ENCODE peak calls at places on chromosomes 6 and 20, in seven cellular contexts. E is cardiac muscle cell, H is left ventricle myocardium inferior, Y is A549, W is testis, Z is lower lobe of right lung, M is psoas muscle. T is an unnamed sample. For H3K4me1, the result is how much of the 10 kb centered on the place peaks cover.

GRCh38 chr6:34696739-34697543 is at the start of gene ILRUN:
- DNase-seq in E (peak), H (peak), Y (peak), W (peak), Z (peak), M (peak), T (peak)

GRCh38 chr20:57055345-57055744 is 211.1 kb downstream of the BMP7 start:
- DNase-seq in E (no peak), H (no peak), Y (no peak), W (no peak), Z (no peak), M (no peak), T (no peak)

GRCh38 chr6:34531580-34532201 is 24.4 kb downstream of the SPDEF start:
- DNase-seq in E (peak), H (peak), Y (no peak), W (peak), Z (no peak), M (peak), T (peak)

GRCh38 chr20:37911838-37912273 is 8.9 kb downstream of the VSTM2L start:
- DNase-seq in E (no peak), H (peak), Y (no peak), W (peak), Z (no peak), M (peak), T (no peak)

GRCh38 chr20:57656821-57657536 is 36.8 kb upstream of the ZBP1 start:
- DNase-seq in E (no peak), H (peak), Y (no peak), W (peak), Z (peak), M (peak), T (peak)

GRCh38 chr20:13839421-13840092 is 54.7 kb downstream of the NDUFAF5 start:
- DNase-seq in E (no peak), H (no peak), Y (no peak), W (no peak), Z (no peak), M (no peak), T (no peak)

GRCh38 chr6:34587325-34587724 is 31.2 kb upstream of the SPDEF start:
- DNase-seq in E (no peak), H (no peak), Y (no peak), W (no peak), Z (no peak), M (no peak), T (no peak)

GRCh38 chr6:3808189-3808588 is 41.0 kb upstream of the FAM50B start:
- DNase-seq in E (no peak), H (no peak), Y (no peak), W (no peak), Z (no peak), M (no peak), T (no peak)

GRCh38 chr6:16929814-16930213 is 168.6 kb upstream of the ATXN1 start:
- DNase-seq in E (no peak), H (no peak), Y (no peak), W (no peak), Z (no peak), M (no peak), T (no peak)

GRCh38 chr6:83708970-83709747 is at the start of gene SNAP91:
- DNase-seq in E (peak), H (no peak), Y (no peak), W (peak), Z (peak), M (no peak), T (peak)

GRCh38 chr6:127162808-127163207 is 44.3 kb downstream of the RSPO3 start:
- DNase-seq in E (no peak), H (no peak), Y (no peak), W (no peak), Z (no peak), M (no peak), T (no peak)

DNA sequence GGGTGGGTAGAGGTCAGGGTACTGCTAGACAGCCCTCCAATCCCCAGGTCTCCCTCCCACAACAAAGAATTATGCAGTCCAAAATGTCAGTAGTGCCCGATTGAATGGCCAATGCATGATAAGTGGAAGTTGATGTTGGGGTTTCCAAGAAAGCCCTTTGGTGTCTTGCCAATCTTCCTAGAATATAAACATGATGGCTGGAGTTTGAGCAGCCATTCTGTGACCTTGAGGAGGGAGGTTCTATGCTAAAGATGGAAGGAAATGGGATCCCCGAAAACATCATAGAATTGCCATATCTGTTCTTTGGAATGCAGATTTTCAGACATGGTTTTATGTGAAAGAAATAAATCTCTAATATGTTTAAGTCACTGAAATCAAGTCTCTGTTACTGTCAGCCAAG is 32.9 kb upstream of the PTPN1 start:
- DNase-seq in E (no peak), H (no peak), Y (no peak), W (no peak), Z (no peak), M (no peak), T (no peak)
- TF ChIP-seq CTCF in E (no peak), H (no peak), Y (no peak), W (no peak), Z (no peak), M (no peak), T (no peak)

DNA sequence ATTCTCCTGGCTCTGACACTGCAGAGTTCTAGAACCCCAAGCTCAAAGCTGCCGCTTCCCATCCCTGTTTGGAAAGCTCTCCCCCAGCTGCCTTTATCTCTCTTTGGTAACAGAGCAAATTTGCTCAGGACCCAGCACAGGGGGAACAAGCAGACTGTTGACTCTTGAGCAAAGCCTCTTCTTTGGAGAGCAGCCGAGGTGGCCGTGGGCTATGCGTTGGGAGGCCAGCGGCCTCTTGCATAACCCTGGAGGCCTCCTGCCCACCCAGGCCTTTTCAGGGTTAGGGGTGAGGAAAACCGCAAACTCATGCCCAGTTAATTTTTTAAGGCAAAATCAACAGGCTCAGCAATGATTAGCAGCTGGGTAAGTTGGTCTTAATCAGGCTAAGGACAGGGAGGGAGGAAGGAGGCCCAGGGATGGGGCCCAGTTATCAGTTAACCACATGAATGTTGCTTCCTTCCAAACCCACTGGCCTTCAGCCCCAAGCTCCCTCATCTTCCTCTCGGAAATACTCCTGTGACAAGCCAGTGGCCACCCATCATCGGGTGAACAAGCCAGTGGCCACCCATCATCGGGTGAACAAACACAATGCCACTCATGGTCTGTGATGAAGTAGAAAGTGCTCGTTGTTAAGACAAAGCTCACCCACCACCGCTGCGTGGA is 39.2 kb downstream of the HNF4A start:
- DNase-seq in E (no peak), H (no peak), Y (no peak), W (peak), Z (no peak), M (no peak), T (no peak)
- H3K4me1 ChIP-seq in E (under half), H (under half), Y (half or more), W (under half), Z (under half), M (under half), T (under half)

GRCh38 chr6:134626589-134626988 is 308.7 kb upstream of the SGK1 start:
- DNase-seq in E (no peak), H (no peak), Y (no peak), W (no peak), Z (no peak), M (no peak), T (no peak)
- TF ChIP-seq CTCF in E (no peak), H (no peak), Y (no peak), W (no peak), Z (no peak), M (no peak), T (no peak)

GRCh38 chr6:75279418-75279817 is 5.2 kb downstream of the TMEM30A start:
- DNase-seq in E (no peak), H (no peak), Y (no peak), W (no peak), Z (no peak), M (no peak), T (no peak)

GRCh38 chr6:75281643-75282042 is 2.9 kb downstream of the TMEM30A start:
- DNase-seq in E (no peak), H (no peak), Y (no peak), W (no peak), Z (no peak), M (no peak), T (no peak)

GRCh38 chr6:75282706-75283105 is 1.9 kb downstream of the TMEM30A start:
- DNase-seq in E (no peak), H (no peak), Y (no peak), W (no peak), Z (no peak), M (no peak), T (no peak)

GRCh38 chr6:75278474-75279077 is 6.0 kb downstream of the TMEM30A start:
- DNase-seq in E (no peak), H (no peak), Y (no peak), W (no peak), Z (no peak), M (no peak), T (no peak)

GRCh38 chr6:75280131-75280855 is 4.3 kb downstream of the TMEM30A start:
- DNase-seq in E (no peak), H (no peak), Y (no peak), W (no peak), Z (no peak), M (no peak), T (no peak)
- H3K4me1 ChIP-seq in E (under half), H (half or more), Y (half or more), W (under half), Z (half or more), M (half or more), T (under half)

DNA sequence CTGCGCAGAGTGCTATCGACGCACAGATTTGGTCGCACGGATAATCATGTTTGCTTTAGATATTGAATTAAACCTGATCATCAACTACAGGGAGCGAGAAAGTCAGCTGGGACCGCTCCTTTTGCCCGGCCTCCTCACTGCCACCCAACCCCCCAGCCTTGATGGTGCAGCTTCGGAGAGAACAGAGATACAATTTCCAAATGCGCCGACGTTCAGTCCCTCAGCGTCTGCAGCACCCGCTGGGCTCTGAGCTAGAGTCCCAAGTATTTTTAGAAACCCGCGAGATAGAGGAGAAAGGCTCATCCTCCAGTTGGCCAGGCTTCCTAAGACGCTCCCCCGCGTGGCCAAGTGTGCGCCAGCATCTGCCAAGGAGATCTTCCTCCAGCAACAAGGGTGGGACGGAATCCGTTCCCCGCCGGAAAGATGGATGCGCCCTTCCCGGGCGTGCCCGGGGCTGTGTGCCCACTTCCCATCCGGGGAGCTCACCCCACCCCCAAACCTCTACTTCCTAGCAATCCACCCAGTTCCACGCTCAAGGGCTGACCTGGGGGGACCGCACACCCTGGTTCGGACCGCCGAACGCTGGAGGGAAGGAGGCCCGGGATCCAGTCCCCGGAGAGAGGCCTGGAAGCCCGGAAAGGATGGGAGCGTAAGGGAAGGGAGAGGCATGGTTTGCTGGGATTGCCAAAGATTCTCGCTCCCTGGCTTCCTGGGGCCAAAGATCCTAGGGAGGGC is 4.1 kb downstream of the NKX2-2 start:
- DNase-seq in E (no peak), H (no peak), Y (no peak), W (peak), Z (peak), M (no peak), T (no peak)
- TF ChIP-seq CTCF in E (peak), H (no peak), Y (no peak), W (no peak), Z (no peak), M (no peak), T (no peak)

T was measured in kidney.